ENCODE peak calls at places on chromosome 13, in eight cellular contexts. Q, J, H, T, O, P, M and R are unnamed samples. For H3K27me3 and H3K36me3, the result is how much of the 10 kb centered on the place peaks cover.

GRCh38 chr13:62502606-62503005 is 1087.0 kb upstream of the PCDH20 start:
- ATAC-seq in Q (no peak), J (no peak), H (no peak), T (no peak), O (no peak), P (no peak), M (no peak), R (no peak)

GRCh38 chr13:30121666-30122065 is 185.7 kb downstream of the KATNAL1 start:
- ATAC-seq in Q (no peak), J (no peak), H (no peak), T (no peak), O (no peak), P (no peak), M (no peak), R (no peak)

GRCh38 chr13:39385621-39386231 is 217.3 kb downstream of the LHFPL6 start:
- ATAC-seq in Q (no peak), J (no peak), H (peak), T (no peak), O (no peak), P (peak), M (no peak), R (no peak)

GRCh38 chr13:57045816-57046691 is 94.7 kb upstream of the PRR20A start:
- ATAC-seq in Q (no peak), J (no peak), H (no peak), T (peak), O (no peak), P (no peak), M (no peak), R (no peak)

GRCh38 chr13:106232680-106233079 is 302.8 kb downstream of the EFNB2 start:
- ATAC-seq in Q (no peak), J (no peak), H (no peak), T (no peak), O (no peak), P (peak), M (no peak), R (no peak)

GRCh38 chr13:37288057-37288720 is 182.7 kb upstream of the CSNK1A1L start:
- ATAC-seq in Q (no peak), J (no peak), H (no peak), T (no peak), O (no peak), P (peak), M (no peak), R (no peak)

GRCh38 chr13:98595134-98595533 is 18.2 kb upstream of the STK24 start:
- ATAC-seq in Q (no peak), J (no peak), H (no peak), T (no peak), O (no peak), P (no peak), M (no peak), R (no peak)

GRCh38 chr13:77509221-77509620 is 26.3 kb upstream of the SCEL start:
- ATAC-seq in Q (no peak), J (no peak), H (no peak), T (no peak), O (no peak), P (peak), M (no peak), R (no peak)

GRCh38 chr13:97258801-97259200 is 36.7 kb downstream of the MBNL2 start:
- ATAC-seq in Q (no peak), J (no peak), H (no peak), T (no peak), O (no peak), P (no peak), M (no peak), R (no peak)

GRCh38 chr13:24386816-24387708 is 77.7 kb downstream of the C1QTNF9 start:
- ATAC-seq in Q (no peak), J (no peak), H (no peak), T (no peak), O (no peak), P (no peak), M (no peak), R (no peak)

GRCh38 chr13:50171585-50172282 is 156.5 kb downstream of the KCNRG start:
- ATAC-seq in Q (no peak), J (no peak), H (no peak), T (no peak), O (no peak), P (no peak), M (no peak), R (no peak)

GRCh38 chr13:76663941-76664340 is 222.3 kb downstream of the KCTD12 start:
- ATAC-seq in Q (no peak), J (no peak), H (peak), T (no peak), O (no peak), P (peak), M (peak), R (peak)

GRCh38 chr13:102402292-102402691 is 444 bp upstream of the FGF14 start:
- ATAC-seq in Q (no peak), J (peak), H (no peak), T (no peak), O (peak), P (peak), M (no peak), R (peak)

GRCh38 chr13:105139048-105139379 is 1396.4 kb downstream of the EFNB2 start:
- ATAC-seq in Q (no peak), J (no peak), H (no peak), T (peak), O (no peak), P (no peak), M (no peak), R (no peak)

GRCh38 chr13:19927117-19927734 is 31.3 kb upstream of the ZMYM2 start:
- ATAC-seq in Q (no peak), J (no peak), H (no peak), T (peak), O (no peak), P (peak), M (peak), R (no peak)

DNA sequence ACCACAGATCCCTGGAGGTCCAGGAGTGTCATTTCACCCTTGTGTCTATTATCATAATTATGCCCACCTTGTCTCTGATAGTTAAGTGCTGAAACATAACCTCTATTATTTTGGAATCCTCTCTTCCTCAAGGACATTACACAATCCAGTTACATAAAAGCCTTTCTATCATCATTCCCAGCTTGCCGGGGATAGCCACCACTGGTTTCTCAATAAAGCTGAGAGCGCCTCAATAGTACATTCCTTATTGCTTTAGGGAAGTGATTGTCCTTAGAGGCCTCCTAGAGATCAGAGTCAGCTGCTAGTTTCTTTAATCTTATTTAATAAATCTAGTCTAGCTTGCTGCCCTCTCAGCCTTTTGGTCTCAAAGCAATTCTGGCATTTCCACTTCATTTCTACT is 490.0 kb upstream of the ATXN8OS start:
- ATAC-seq in Q (no peak), J (no peak), H (no peak), T (no peak), O (no peak), P (no peak), M (no peak), R (no peak)
- H3K27ac ChIP-seq in Q (no peak), J (no peak), H (no peak), T (no peak), O (no peak), P (no peak), M (no peak), R (no peak)

DNA sequence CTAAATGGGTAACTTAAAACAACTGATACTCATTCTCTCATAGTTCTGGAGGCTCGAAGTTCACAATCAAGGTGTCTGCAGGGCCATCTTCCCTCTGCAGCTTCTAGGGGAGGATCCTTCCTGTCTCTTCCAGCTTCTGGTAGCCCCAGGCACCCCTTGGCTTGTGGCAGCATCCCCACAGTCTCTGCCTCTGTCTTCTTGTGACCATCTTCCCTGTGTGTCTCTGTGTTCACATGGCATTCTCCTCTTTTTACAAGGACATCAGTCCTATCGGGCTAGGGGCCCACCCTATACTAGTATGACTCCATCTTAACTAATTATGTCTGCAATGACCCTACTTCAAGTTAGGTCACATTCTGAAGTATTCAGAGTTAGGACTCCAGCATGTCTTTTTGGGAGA is 73.5 kb downstream of the ANKRD10 start:
- ATAC-seq in Q (no peak), J (no peak), H (no peak), T (no peak), O (no peak), P (no peak), M (no peak), R (no peak)
- H3K27me3 ChIP-seq in Q (under half), J (under half), H (under half), T (under half), O (under half), P (under half), M (under half), R (under half)

GRCh38 chr13:111282997-111283396 is 37.4 kb upstream of the TEX29 start:
- ATAC-seq in Q (no peak), J (no peak), H (no peak), T (no peak), O (no peak), P (no peak), M (no peak), R (no peak)

GRCh38 chr13:111280226-111280625 is 40.2 kb upstream of the TEX29 start:
- ATAC-seq in Q (no peak), J (no peak), H (no peak), T (no peak), O (no peak), P (no peak), M (no peak), R (no peak)

GRCh38 chr13:111282425-111282824 is 38.0 kb upstream of the TEX29 start:
- ATAC-seq in Q (no peak), J (no peak), H (peak), T (no peak), O (peak), P (no peak), M (no peak), R (no peak)

GRCh38 chr13:111280666-111281577 is 39.5 kb upstream of the TEX29 start:
- ATAC-seq in Q (no peak), J (no peak), H (no peak), T (no peak), O (no peak), P (no peak), M (no peak), R (no peak)

GRCh38 chr13:111281751-111282311 is 38.6 kb upstream of the TEX29 start:
- ATAC-seq in Q (peak), J (no peak), H (no peak), T (no peak), O (no peak), P (peak), M (peak), R (peak)
- H3K36me3 ChIP-seq in Q (under half), J (half or more), H (under half), T (under half), O (under half), P (under half), M (half or more), R (under half)

GRCh38 chr13:66675620-66676019 is 554.5 kb downstream of the PCDH9 start:
- ATAC-seq in Q (no peak), J (no peak), H (no peak), T (no peak), O (no peak), P (no peak), M (no peak), R (no peak)

GRCh38 chr13:66673401-66673800 is 556.7 kb downstream of the PCDH9 start:
- ATAC-seq in Q (peak), J (no peak), H (no peak), T (no peak), O (no peak), P (no peak), M (peak), R (no peak)
- H3K27ac ChIP-seq in Q (peak), J (no peak), H (no peak), T (no peak), O (no peak), P (no peak), M (no peak), R (no peak)

DNA sequence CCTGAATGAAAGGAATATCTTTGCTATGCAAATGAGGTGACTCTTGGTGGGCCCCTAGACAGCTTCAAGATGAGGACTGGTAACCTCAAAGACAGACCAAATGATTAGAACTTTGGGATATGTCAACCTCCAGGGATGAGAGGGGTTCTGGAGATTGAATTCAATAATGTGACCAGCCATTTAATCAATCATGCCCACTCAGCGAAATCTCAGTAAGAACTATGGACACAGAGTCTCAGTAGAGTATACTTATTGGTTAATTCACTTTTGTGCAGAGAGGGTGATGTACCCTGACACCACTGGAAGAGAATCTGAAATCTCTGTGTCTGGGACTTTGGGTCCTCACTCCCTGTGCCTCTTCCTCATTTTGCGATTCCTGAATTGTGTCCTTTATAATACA is 662.8 kb downstream of the OLFM4 start:
- ATAC-seq in Q (no peak), J (no peak), H (no peak), T (no peak), O (no peak), P (no peak), M (no peak), R (no peak)
- H3K27me3 ChIP-seq in Q (under half), J (under half), H (under half), T (under half), O (under half), P (under half), M (under half), R (under half)

DNA sequence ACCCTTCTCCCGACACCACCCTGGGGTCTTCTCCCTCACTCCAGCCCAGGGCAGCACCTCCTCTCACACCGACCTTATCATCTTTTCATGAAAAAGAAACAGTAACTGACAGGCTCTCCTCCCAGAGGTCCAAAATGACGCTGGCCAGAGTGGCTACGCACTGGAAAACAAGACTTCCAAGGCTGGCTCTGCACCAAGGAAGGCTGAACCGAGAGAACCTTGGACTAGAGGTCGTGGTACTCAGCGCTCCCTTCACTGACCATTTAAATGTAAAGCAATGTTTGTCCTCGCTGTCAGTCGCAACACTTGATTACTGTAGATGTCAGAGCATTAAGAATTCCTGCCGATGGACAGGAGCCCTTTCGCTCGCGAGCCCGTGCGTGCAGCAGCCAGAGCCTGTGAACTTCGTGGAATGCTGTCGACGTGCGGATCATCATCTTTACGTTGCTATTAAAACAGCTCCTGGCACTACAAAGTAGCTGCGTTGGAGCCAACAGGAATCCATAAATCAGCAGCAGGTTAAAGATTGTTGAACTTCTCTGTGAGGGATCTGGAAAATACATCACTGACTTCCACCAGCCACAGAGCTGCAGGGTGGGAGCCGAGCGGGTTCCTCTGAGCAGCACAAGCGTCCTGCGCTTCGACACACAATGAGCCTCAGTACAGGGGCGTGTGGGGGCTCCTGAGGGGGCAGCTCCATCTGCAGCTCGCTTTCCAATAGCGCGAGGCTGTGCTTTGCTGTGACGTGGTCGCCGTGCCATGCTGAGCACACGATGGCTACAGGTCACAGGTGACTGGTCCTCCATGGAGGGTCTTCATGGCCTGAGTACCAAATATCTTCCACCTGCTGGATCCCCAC is 125.4 kb upstream of the MCF2L start:
- ATAC-seq in Q (no peak), J (no peak), H (no peak), T (peak), O (no peak), P (no peak), M (peak), R (no peak)
- H3K36me3 ChIP-seq in Q (under half), J (under half), H (under half), T (under half), O (under half), P (under half), M (under half), R (under half)

GRCh38 chr13:43134896-43135295 is 111.5 kb downstream of the DNAJC15 start:
- ATAC-seq in Q (no peak), J (no peak), H (no peak), T (no peak), O (no peak), P (no peak), M (no peak), R (no peak)
- H3K27ac ChIP-seq in Q (no peak), J (no peak), H (no peak), T (no peak), O (no peak), P (no peak), M (no peak), R (no peak)

GRCh38 chr13:113890758-113891480 is 27.0 kb upstream of the GAS6 start:
- ATAC-seq in Q (no peak), J (no peak), H (no peak), T (no peak), O (no peak), P (no peak), M (no peak), R (no peak)
- H3K27me3 ChIP-seq in Q (under half), J (under half), H (under half), T (under half), O (under half), P (under half), M (under half), R (under half)

GRCh38 chr13:33080962-33081655 is 64.9 kb downstream of the KL start:
- ATAC-seq in Q (no peak), J (no peak), H (no peak), T (no peak), O (no peak), P (no peak), M (no peak), R (no peak)
- H3K36me3 ChIP-seq in Q (under half), J (under half), H (under half), T (under half), O (under half), P (under half), M (under half), R (under half)